ENCODE peak calls at places on chromosomes 13 and 19, in six cellular contexts. One of them, this sample, is unnamed.
A peak's percentile ranks its signal among the peaks of the same experiment; 100 is the strongest.

GRCh38 chr13:102580552-102581169 is 16.1 kb upstream of the TPP2 start:
- DNase-seq in AML-193: peak; percentile 81
- DNase-seq in brain microvascular endothelial cell: peak; percentile 70
- DNase-seq in AG20443: peak; percentile 70
- DNase-seq in mesothelial cell of epicardium: no peak
- DNase-seq in cardiac fibroblast: peak; percentile 88
- DNase-seq in this sample: no peak

GRCh38 chr19:6801397-6802086 is 29.0 kb downstream of the VAV1 start:
- DNase-seq in brain microvascular endothelial cell: no peak
- DNase-seq in AG20443: peak; percentile 25
- DNase-seq in AML-193: peak; percentile 88
- DNase-seq in mesothelial cell of epicardium: no peak
- DNase-seq in cardiac fibroblast: peak; percentile 15
- DNase-seq in this sample: no peak

GRCh38 chr19:18940791-18941627 is at the start of gene HOMER3:
- DNase-seq in cardiac fibroblast: peak; percentile 50
- DNase-seq in brain microvascular endothelial cell: peak; percentile 29
- DNase-seq in mesothelial cell of epicardium: peak; percentile 83
- DNase-seq in AG20443: peak; percentile 95
- DNase-seq in AML-193: peak; percentile 23
- DNase-seq in this sample: peak; percentile 82

GRCh38 chr13:98751397-98752110 is 918 bp downstream of the SLC15A1 start:
- DNase-seq in cardiac fibroblast: peak; percentile 38
- DNase-seq in AML-193: no peak
- DNase-seq in AG20443: peak; percentile 74
- DNase-seq in brain microvascular endothelial cell: no peak
- DNase-seq in mesothelial cell of epicardium: no peak
- DNase-seq in this sample: no peak

GRCh38 chr19:50657672-50658437 is 8.6 kb downstream of the C19orf81 start:
- DNase-seq in cardiac fibroblast: peak; percentile 96
- DNase-seq in brain microvascular endothelial cell: peak; percentile 99
- DNase-seq in AML-193: peak; percentile 93
- DNase-seq in mesothelial cell of epicardium: peak; percentile 92
- DNase-seq in AG20443: peak; percentile 96
- DNase-seq in this sample: peak; percentile 80

GRCh38 chr13:110415669-110416068 is 108.6 kb downstream of the COL4A2 start:
- DNase-seq in AG20443: no peak
- DNase-seq in cardiac fibroblast: peak; percentile 59
- DNase-seq in brain microvascular endothelial cell: no peak
- DNase-seq in AML-193: no peak
- DNase-seq in mesothelial cell of epicardium: no peak
- DNase-seq in this sample: peak; percentile 80

GRCh38 chr13:93925976-93926375 is 553.5 kb downstream of the DCT start:
- DNase-seq in cardiac fibroblast: no peak
- DNase-seq in AG20443: no peak
- DNase-seq in mesothelial cell of epicardium: no peak
- DNase-seq in brain microvascular endothelial cell: no peak
- DNase-seq in AML-193: no peak
- DNase-seq in this sample: no peak

GRCh38 chr19:37964109-37964508 is 57.1 kb downstream of the SIPA1L3 start:
- DNase-seq in AML-193: no peak
- DNase-seq in brain microvascular endothelial cell: peak; percentile 24
- DNase-seq in mesothelial cell of epicardium: no peak
- DNase-seq in cardiac fibroblast: no peak
- DNase-seq in AG20443: no peak
- DNase-seq in this sample: no peak

GRCh38 chr19:11736696-11737095 is 2.0 kb downstream of the ZNF823 start:
- DNase-seq in brain microvascular endothelial cell: peak; percentile 51
- DNase-seq in mesothelial cell of epicardium: no peak
- DNase-seq in AG20443: peak; percentile 49
- DNase-seq in AML-193: peak; percentile 24
- DNase-seq in cardiac fibroblast: peak; percentile 86
- DNase-seq in this sample: peak; percentile 74

GRCh38 chr13:49356224-49356623 is 87.6 kb downstream of the CAB39L start:
- DNase-seq in brain microvascular endothelial cell: peak; percentile 80
- DNase-seq in AG20443: peak; percentile 76
- DNase-seq in AML-193: no peak
- DNase-seq in mesothelial cell of epicardium: no peak
- DNase-seq in cardiac fibroblast: peak; percentile 93
- DNase-seq in this sample: no peak

GRCh38 chr13:105442941-105443340 is 1092.5 kb downstream of the EFNB2 start:
- DNase-seq in AML-193: no peak
- DNase-seq in AG20443: peak; percentile 76
- DNase-seq in cardiac fibroblast: peak; percentile 95
- DNase-seq in brain microvascular endothelial cell: peak; percentile 97
- DNase-seq in mesothelial cell of epicardium: no peak
- DNase-seq in this sample: no peak

GRCh38 chr13:45367358-45367757 is 26.4 kb upstream of the TPT1 start:
- DNase-seq in AML-193: peak; percentile 14
- DNase-seq in brain microvascular endothelial cell: peak; percentile 91
- DNase-seq in mesothelial cell of epicardium: no peak
- DNase-seq in AG20443: peak; percentile 81
- DNase-seq in cardiac fibroblast: peak; percentile 94
- DNase-seq in this sample: no peak

GRCh38 chr13:45654633-45655349 is 39.3 kb upstream of the ERICH6B start:
- DNase-seq in mesothelial cell of epicardium: no peak
- DNase-seq in AG20443: no peak
- DNase-seq in AML-193: no peak
- DNase-seq in brain microvascular endothelial cell: no peak
- DNase-seq in cardiac fibroblast: no peak
- DNase-seq in this sample: no peak

GRCh38 chr19:7699422-7700127 is 2.4 kb downstream of the FCER2 start:
- DNase-seq in AG20443: no peak
- DNase-seq in mesothelial cell of epicardium: no peak
- DNase-seq in AML-193: no peak
- DNase-seq in brain microvascular endothelial cell: no peak
- DNase-seq in cardiac fibroblast: peak; percentile 43
- DNase-seq in this sample: no peak